ENCODE peak calls at places on chromosomes 4 and X, in ten cellular contexts. P is AG04450, R is foreskin fibroblast, S is dorsolateral prefrontal cortex, M is endothelial cell of umbilical vein, B is AG09309, A is HFF-Myc, Q is A549, T is mucosa of descending colon, U is heart right ventricle. W is an unnamed sample.

GRCh38 chr4:85084371-85085170 is 118.1 kb upstream of the WDFY3 start:
- DNase-seq in R (peak; percentile 59), Q (peak; percentile 71), P (peak; percentile 42), A (peak; percentile 25), B (peak; percentile 48), T (no peak), S (no peak), U (peak; percentile 55), M (peak; percentile 67), W (no peak)

GRCh38 chrX:25083661-25084060 is 67.9 kb upstream of the ARX start:
- DNase-seq in P (no peak), Q (peak; percentile 11), T (no peak), R (no peak), B (no peak), U (no peak), A (no peak), M (no peak), S (no peak), W (no peak)

GRCh38 chr4:150207871-150208270 is 129.6 kb downstream of the DCLK2 start:
- DNase-seq in T (no peak), Q (no peak), B (no peak), A (no peak), M (no peak), S (no peak), R (no peak), U (no peak), P (no peak), W (no peak)

GRCh38 chr4:83552924-83553323 is 17.0 kb downstream of the GPAT3 start:
- DNase-seq in S (no peak), A (peak; percentile 42), U (no peak), M (peak; percentile 44), B (peak; percentile 42), T (no peak), Q (peak; percentile 52), P (no peak), R (peak; percentile 85), W (no peak)

GRCh38 chrX:1077140-1077539 is 135.3 kb downstream of the CRLF2 start:
- DNase-seq in R (no peak), B (no peak), Q (no peak), U (no peak), P (no peak), S (no peak), A (no peak), M (no peak), T (no peak), W (no peak)

GRCh38 chrX:109299091-109299490 is 182.8 kb downstream of the GUCY2F start:
- DNase-seq in R (peak; percentile 1), P (no peak), T (no peak), U (no peak), A (no peak), M (no peak), S (no peak), B (no peak), Q (no peak), W (no peak)

GRCh38 chr4:102501176-102501634 is at the start of gene NFKB1:
- DNase-seq in T (peak; percentile 81), S (no peak), B (peak; percentile 33), P (peak; percentile 50), M (peak; percentile 81), R (peak; percentile 67), U (peak; percentile 77), Q (peak; percentile 76), A (no peak), W (peak; percentile 8)

GRCh38 chrX:106608016-106608415 is 3.8 kb upstream of the RADX start:
- DNase-seq in Q (no peak), A (no peak), P (no peak), T (no peak), R (no peak), U (no peak), S (no peak), M (no peak), B (no peak), W (no peak)

GRCh38 chr4:1050486-1051213 is 39.2 kb downstream of the FGFRL1 start:
- DNase-seq in A (no peak), U (no peak), P (no peak), B (no peak), S (peak; percentile 53), M (peak; percentile 50), Q (no peak), T (peak; percentile 49), R (no peak), W (no peak)

GRCh38 chrX:136130931-136131843 is 16.1 kb upstream of the FHL1 start:
- DNase-seq in P (peak; percentile 16), S (no peak), B (peak; percentile 82), R (peak; percentile 42), T (no peak), U (no peak), Q (peak; percentile 71), M (peak; percentile 7), A (peak; percentile 17), W (peak; percentile 30)

GRCh38 chr4:88514557-88515511 is 8.7 kb downstream of the PYURF start:
- DNase-seq in R (no peak), B (no peak), P (no peak), T (no peak), S (no peak), M (no peak), A (no peak), Q (no peak), U (no peak), W (no peak)

GRCh38 chrX:142043196-142043595 is 139.5 kb downstream of the MAGEC1 start:
- DNase-seq in R (no peak), S (no peak), A (no peak), U (no peak), M (no peak), P (no peak), Q (no peak), B (no peak), T (no peak), W (no peak)

DNA sequence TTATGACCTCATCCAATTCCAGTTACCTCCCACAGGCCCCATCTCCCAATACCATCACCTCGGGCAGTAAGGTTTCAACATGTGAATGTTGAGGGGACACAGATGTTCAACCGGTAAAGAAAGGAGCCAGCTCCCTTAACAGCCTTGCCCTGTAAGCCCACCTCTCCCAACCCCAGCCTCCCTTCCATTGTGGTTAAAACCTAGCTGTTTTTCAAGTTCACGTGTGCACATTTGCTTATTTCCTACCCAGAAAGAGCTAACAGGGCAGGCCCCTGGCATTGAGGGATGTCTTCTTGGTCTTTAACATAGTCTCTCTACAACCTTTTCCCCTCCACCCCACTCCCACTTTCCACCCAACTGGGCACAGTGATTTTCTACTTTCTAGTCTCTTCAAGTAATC is 385.7 kb downstream of the FBXW7 start:
- DNase-seq in T (no peak), B (no peak), S (no peak), P (no peak), R (no peak), A (no peak), U (no peak), M (no peak), Q (no peak), W (no peak)
- H3K4me3 ChIP-seq in T (no peak overlapping the region), B (no peak overlapping the region), S (no peak overlapping the region), P (no peak overlapping the region), R (no peak overlapping the region), A (no peak overlapping the region), U (no peak overlapping the region), M (no peak overlapping the region), Q (no peak overlapping the region), W (no peak overlapping the region)

GRCh38 chr4:36823199-36823967 is 421.2 kb upstream of the NWD2 start:
- DNase-seq in R (no peak), U (no peak), Q (no peak), M (no peak), T (no peak), S (no peak), A (no peak), B (no peak), P (no peak), W (no peak)

GRCh38 chr4:36824682-36825081 is 419.9 kb upstream of the NWD2 start:
- DNase-seq in S (no peak), U (no peak), P (no peak), Q (no peak), M (no peak), T (no peak), A (no peak), R (no peak), B (no peak), W (no peak)
- TF ChIP-seq CTCF in S (no peak), U (no peak), P (no peak), Q (no peak), M (no peak), T (no peak), A (no peak), R (no peak), B (no peak), W (no peak)

GRCh38 chr4:56995525-56995924 is 16.8 kb downstream of the POLR2B start:
- DNase-seq in B (peak; percentile 53), T (no peak), M (peak; percentile 98), Q (no peak), A (no peak), P (peak; percentile 87), R (peak; percentile 81), S (peak; percentile 77), U (peak; percentile 88), W (peak; percentile 30)
- H3K4me3 ChIP-seq in B (no peak overlapping the region), T (no peak overlapping the region), M (no peak overlapping the region), Q (no peak overlapping the region), A (no peak overlapping the region), P (no peak overlapping the region), R (no peak overlapping the region), S (no peak overlapping the region), U (no peak overlapping the region), W (no peak overlapping the region)

GRCh38 chr4:95209942-95210341 is 338.8 kb downstream of the UNC5C start:
- DNase-seq in T (no peak), B (no peak), U (no peak), R (no peak), A (no peak), S (no peak), M (no peak), Q (no peak), P (no peak), W (no peak)

GRCh38 chr4:95204267-95204835 is 344.4 kb downstream of the UNC5C start:
- DNase-seq in Q (no peak), A (no peak), M (no peak), S (no peak), U (no peak), R (no peak), B (no peak), T (no peak), P (no peak), W (no peak)

DNA sequence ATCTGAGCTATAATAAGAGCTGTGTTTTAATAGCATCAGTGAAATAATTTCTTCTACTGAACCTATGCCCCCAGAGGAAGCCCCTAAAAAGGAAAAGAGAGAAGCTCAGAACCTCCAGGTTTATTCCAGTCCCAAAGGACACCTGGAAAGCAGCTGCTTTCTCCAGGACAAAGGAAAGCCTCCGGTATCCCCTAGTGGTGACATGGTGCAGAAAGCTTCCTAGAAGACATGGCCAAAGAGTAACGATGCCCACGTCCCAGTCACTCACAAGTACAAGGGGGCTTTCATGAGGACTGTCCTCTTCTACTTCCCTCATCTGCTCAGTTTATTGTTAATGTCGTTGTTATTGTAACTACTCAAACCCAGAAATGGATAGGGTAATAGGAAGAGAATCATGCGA is 343.9 kb downstream of the UNC5C start:
- DNase-seq in R (no peak), B (no peak), T (no peak), P (no peak), Q (peak; percentile 34), A (no peak), U (no peak), M (no peak), S (no peak), W (no peak)
- TF ChIP-seq CTCF in R (peak; percentile 26), B (peak; percentile 22), T (no peak), P (no peak), Q (peak; percentile 32), A (peak; percentile 48), U (no peak), M (peak; percentile 25), S (peak; percentile 75), W (peak; percentile 8)